ENCODE peak calls at places on chromosomes 3 and 15, in four cellular contexts. N is GM12878, G is K562, Q is HepG2. M is an unnamed sample. For H3K9me3, the result is how much of the 10 kb centered on the place peaks cover.

GRCh38 chr3:12556243-12556722 is 604 bp upstream of the MKRN2 start:
- ATAC-seq in N (no peak), G (peak), Q (peak), M (no peak)

GRCh38 chr3:4712109-4712508 is 219.0 kb downstream of the ITPR1 start:
- ATAC-seq in N (no peak), G (no peak), Q (no peak), M (peak)

GRCh38 chr3:184322731-184323487 is 8.5 kb downstream of the EIF4G1 start:
- ATAC-seq in N (no peak), G (no peak), Q (no peak), M (peak)

GRCh38 chr15:56786966-56787365 is 53.7 kb upstream of the ZNF280D start:
- ATAC-seq in N (peak), G (no peak), Q (no peak), M (no peak)

GRCh38 chr3:109117939-109118338 is at the start of gene MORC1:
- ATAC-seq in N (no peak), G (peak), Q (no peak), M (no peak)

GRCh38 chr15:40953713-40954074 is 423 bp downstream of the CHAC1 start:
- ATAC-seq in N (no peak), G (no peak), Q (no peak), M (no peak)

GRCh38 chr3:13281657-13282527 is 138.2 kb downstream of the NUP210 start:
- ATAC-seq in N (no peak), G (peak), Q (peak), M (peak)

GRCh38 chr3:11508346-11509174 is 135.2 kb downstream of the VGLL4 start:
- ATAC-seq in N (no peak), G (peak), Q (peak), M (no peak)

DNA sequence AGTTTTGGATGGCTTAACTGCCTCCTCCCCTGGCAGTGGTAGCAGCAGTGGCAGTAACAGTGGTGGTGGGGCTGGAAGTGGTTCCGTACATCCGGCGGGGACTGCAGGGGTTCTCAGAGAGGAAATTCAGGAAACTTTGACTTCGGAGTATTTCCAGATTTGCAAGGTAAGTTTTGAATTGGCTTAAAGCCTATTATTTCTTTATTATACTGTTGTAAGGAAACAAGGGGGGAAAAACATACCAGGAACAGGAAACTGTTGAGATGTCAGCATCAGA is 1.5 kb downstream of the STXBP5L start:
- ATAC-seq in N (no peak), G (no peak), Q (no peak), M (no peak)
- H3K9me3 ChIP-seq in N (under half), G (under half), Q (under half), M (under half)

DNA sequence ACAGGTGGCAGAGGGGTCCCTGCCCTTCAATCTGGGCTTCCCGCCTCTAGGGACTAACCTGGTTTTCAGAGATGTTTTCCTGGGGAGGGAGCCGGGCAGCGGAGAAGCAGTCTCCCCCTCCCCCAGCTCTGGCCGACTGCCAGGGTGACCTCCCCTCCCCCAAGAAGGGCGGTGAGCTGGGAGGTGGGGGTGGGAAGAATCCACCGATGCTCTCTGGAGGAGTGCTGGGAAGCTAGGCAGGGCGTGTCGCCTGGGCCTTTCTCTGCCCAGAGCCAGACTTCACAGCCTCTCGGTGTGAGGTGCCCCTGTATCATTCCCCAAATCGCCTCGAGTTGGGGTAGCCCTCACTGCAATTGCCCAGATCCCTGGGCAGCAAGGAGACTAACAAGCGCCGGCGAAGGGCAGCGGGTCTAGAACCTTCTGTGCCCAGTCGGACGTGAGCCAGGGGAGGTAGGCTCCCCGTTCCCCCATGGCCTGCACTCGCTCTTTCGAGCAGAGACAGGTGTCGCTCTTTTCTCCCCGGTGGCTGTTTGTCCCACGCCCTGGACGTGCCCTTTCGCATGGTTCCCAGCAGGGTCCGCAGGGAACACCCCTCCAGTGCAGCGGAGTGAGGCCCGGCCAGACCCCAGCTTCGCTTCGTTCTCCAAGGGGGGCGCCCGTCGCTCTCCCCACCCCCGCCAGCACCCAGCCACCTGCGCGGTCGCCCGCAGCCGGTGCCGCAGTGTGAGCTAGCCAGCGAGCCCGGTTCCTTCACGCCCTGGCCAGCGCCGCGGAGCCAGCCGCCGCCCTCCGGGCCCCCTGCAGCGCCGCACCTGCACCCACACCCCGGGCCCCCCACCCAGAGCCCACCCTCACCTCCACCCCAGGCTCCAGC is 1.1 kb downstream of the RAB6B start:
- ATAC-seq in N (no peak), G (peak), Q (peak), M (peak)
- TF ChIP-seq POLR2AphosphoS5 in N (no peak), G (no peak), Q (no peak), M (no peak)

DNA sequence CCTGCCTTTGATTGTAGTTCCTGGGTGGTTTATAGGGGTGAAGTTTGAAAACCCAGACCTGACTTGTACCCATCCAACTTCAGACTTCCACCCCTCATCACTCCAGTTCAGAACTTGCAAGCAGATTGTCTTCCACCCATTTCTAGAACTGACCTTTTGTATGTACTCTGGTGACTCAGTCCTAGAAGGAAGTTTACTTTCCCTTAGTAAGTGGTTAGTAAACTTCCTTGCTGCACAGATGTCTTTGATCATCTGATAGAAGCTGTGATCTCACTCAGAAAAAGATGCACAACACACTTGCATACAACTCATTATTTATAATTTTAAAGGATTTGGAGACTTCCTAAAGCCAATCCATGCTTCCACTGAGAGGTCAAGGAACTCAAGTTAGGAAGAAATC is 368.0 kb downstream of the MFSD1 start:
- ATAC-seq in N (no peak), G (no peak), Q (no peak), M (peak)
- TF ChIP-seq POLR2A in N (no peak), G (no peak), Q (no peak), M (no peak)

GRCh38 chr3:1195922-1196321 is 103.1 kb downstream of the CNTN6 start:
- ATAC-seq in N (no peak), G (no peak), Q (no peak), M (no peak)

GRCh38 chr3:1191061-1191460 is 98.2 kb downstream of the CNTN6 start:
- ATAC-seq in N (no peak), G (no peak), Q (no peak), M (no peak)

DNA sequence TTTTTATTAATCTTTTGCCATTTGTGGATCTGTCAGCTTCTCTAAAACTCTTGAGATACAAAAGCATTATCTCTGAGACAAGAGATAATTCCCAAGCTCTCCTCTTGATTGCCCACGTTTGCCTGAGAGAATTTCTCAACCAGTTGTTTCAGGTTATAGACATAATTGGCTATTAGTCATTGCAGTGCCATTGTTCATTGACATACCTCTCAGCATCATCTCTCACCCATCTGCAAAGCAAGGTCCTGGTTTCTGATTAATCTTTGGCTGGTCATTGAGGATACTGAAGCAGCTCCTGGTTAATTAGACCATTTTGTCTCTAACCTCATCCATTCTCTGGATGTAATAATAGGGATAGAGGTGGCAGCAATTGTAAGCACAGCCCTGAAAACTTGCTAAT is 104.2 kb downstream of the CNTN6 start:
- ATAC-seq in N (no peak), G (no peak), Q (no peak), M (no peak)
- H3K9me3 ChIP-seq in N (under half), G (under half), Q (half or more), M (under half)

GRCh38 chr3:188077160-188077812 is 76.7 kb upstream of the LPP start:
- ATAC-seq in N (no peak), G (no peak), Q (no peak), M (peak)
- TF ChIP-seq POLR2AphosphoS5 in N (no peak), G (no peak), Q (no peak), M (peak)

GRCh38 chr15:101264911-101265641 is 12.2 kb downstream of the SELENOS start:
- ATAC-seq in N (peak), G (no peak), Q (peak), M (no peak)
- TF ChIP-seq POLR2A in N (no peak), G (no peak), Q (no peak), M (no peak)

GRCh38 chr15:50964075-50964474 is 55.6 kb downstream of the AP4E1 start:
- ATAC-seq in N (no peak), G (no peak), Q (no peak), M (no peak)

GRCh38 chr15:50959717-50960116 is 51.2 kb downstream of the AP4E1 start:
- ATAC-seq in N (no peak), G (no peak), Q (no peak), M (no peak)
- H3K9me3 ChIP-seq in N (under half), G (under half), Q (under half), M (under half)

GRCh38 chr3:7385635-7386034 is 524.7 kb downstream of the GRM7 start:
- ATAC-seq in N (no peak), G (no peak), Q (no peak), M (no peak)

GRCh38 chr3:7388026-7388425 is 527.1 kb downstream of the GRM7 start:
- ATAC-seq in N (no peak), G (no peak), Q (no peak), M (no peak)

GRCh38 chr3:7377103-7377502 is 516.2 kb downstream of the GRM7 start:
- ATAC-seq in N (no peak), G (no peak), Q (no peak), M (no peak)

GRCh38 chr3:7381741-7382140 is 520.8 kb downstream of the GRM7 start:
- ATAC-seq in N (no peak), G (no peak), Q (no peak), M (no peak)

DNA sequence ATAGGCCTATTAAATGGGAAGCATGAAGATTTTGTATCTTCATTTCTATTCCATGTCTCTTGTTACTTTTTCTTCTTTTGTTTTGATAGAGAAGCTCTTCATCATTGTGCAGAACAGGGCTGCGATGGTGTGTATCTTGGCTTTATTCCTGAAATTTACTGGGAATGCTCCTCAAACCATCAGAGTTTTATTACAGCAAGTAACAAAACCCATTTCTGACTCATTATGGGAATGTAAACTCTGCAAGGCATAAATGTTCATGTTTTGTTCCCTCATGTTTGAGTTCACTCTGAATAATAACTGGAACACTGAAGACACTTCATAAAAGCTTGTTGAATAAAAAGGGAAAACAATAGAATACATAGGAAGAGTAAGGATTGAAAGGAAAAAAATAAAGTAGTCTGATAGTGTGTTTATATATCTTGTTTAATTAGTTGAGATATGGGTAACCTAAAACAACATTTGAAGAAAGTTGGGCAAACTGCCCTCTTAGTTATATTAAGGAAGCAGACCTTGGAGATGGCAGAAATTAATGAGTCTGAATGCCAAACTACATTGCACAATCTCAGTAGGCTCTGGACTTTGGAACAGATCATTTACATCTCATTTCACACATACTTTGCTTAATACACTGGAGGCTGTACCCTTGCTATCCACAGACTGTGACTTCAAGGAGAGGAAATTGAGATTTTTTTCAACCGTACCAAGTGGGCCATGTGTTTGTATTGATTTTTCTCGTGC is 521.5 kb downstream of the GRM7 start:
- ATAC-seq in N (no peak), G (no peak), Q (no peak), M (peak)
- TF ChIP-seq POLR2AphosphoS5 in N (no peak), G (no peak), Q (no peak), M (peak)

GRCh38 chr15:64381000-64381751 is at the start of gene PCLAF:
- ATAC-seq in N (peak), G (peak), Q (peak), M (peak)
- TF ChIP-seq POLR2A in N (peak), G (peak), Q (peak), M (no peak)

DNA sequence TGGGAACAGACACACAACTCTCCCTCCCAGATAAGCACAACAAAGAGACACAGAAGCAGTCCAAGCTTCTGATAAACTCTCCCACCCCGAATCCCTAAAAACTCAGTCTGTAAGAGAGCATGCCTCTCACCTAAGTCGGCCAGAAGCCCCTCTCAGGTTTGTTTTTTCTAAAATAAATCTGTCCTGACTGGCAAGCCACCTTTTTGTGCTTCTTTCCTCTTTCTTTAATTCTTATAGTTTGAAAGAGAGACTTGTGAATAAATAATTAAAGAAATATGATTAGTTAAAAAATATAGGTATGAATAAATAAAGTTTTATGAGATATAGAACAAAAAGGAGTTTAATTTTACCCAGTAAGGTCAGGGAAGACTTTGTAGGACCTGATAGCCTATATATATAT is 329.0 kb upstream of the SLCO3A1 start:
- ATAC-seq in N (no peak), G (no peak), Q (no peak), M (no peak)
- H3K9me3 ChIP-seq in N (under half), G (under half), Q (under half), M (under half)

M was measured in gastroesophageal sphincter.